ENCODE peak calls at places on chromosomes 6 and 20, in four cellular contexts. N is neuronal stem cell, H is fibroblast of lung, V is HepG2. S is an unnamed sample.

GRCh38 chr20:10920396-10920795 is 246.6 kb upstream of the JAG1 start:
- DNase-seq in N (no peak), V (no peak), H (no peak), S (no peak)

GRCh38 chr6:87975561-87975960 is 72.1 kb upstream of the SPACA1 start:
- DNase-seq in H (no peak), N (no peak), V (no peak), S (no peak)

GRCh38 chr6:25296217-25296905 is 17.2 kb downstream of the CARMIL1 start:
- DNase-seq in V (no peak), N (no peak), H (no peak), S (no peak)

GRCh38 chr6:25136879-25137278 is 142.3 kb upstream of the CARMIL1 start:
- DNase-seq in H (peak; percentile 33), V (no peak), N (no peak), S (no peak)

GRCh38 chr6:111843347-111844147 is 29.7 kb downstream of the FYN start:
- DNase-seq in V (peak; percentile 49), H (peak; percentile 50), N (no peak), S (no peak)

GRCh38 chr20:32285621-32286334 is 8.3 kb downstream of the KIF3B start:
- DNase-seq in V (no peak), N (no peak), H (peak; percentile 36), S (no peak)

GRCh38 chr20:47492284-47492683 is 9.4 kb upstream of the NCOA3 start:
- DNase-seq in N (no peak), V (no peak), H (no peak), S (no peak)

GRCh38 chr6:167825759-167826229 is 917 bp upstream of the AFDN start:
- DNase-seq in V (peak; percentile 52), N (no peak), H (peak; percentile 28), S (peak; percentile 91)

GRCh38 chr6:16903470-16903869 is 142.2 kb upstream of the ATXN1 start:
- DNase-seq in V (no peak), N (no peak), H (peak; percentile 73), S (no peak)

GRCh38 chr6:141682391-141682790 is 450.3 kb upstream of the GJE1 start:
- DNase-seq in H (no peak), N (no peak), V (no peak), S (no peak)

GRCh38 chr6:73516712-73517489 is 3.9 kb downstream of the EEF1A1 start:
- DNase-seq in H (no peak), N (no peak), V (no peak), S (no peak)

GRCh38 chr6:35181933-35182612 is 31.7 kb upstream of the SCUBE3 start:
- DNase-seq in V (no peak), H (peak; percentile 80), N (no peak), S (peak; percentile 91)

GRCh38 chr20:36465109-36466080 is 75.9 kb upstream of the MYL9 start:
- DNase-seq in H (peak; percentile 89), N (no peak), V (peak; percentile 66), S (no peak)

GRCh38 chr6:2763345-2763841 is 1.8 kb upstream of the WRNIP1 start:
- DNase-seq in H (no peak), V (no peak), N (no peak), S (peak; percentile 87)

GRCh38 chr6:128465368-128466343 is 54.7 kb downstream of the PTPRK start:
- DNase-seq in V (no peak), H (no peak), N (no peak), S (no peak)

GRCh38 chr6:64890609-64891008 is 816.4 kb downstream of the EYS start:
- DNase-seq in H (peak; percentile 56), V (no peak), N (no peak), S (no peak)

GRCh38 chr6:4665489-4666417 is 110.5 kb upstream of the CDYL start:
- DNase-seq in V (no peak), H (peak; percentile 54), N (no peak), S (no peak)

GRCh38 chr6:131831392-131831791 is 23.6 kb downstream of the ENPP1 start:
- DNase-seq in H (peak; percentile 70), V (no peak), N (no peak), S (no peak)

GRCh38 chr6:156617376-156617775 is 159.8 kb upstream of the ARID1B start:
- DNase-seq in V (peak; percentile 81), N (no peak), H (peak; percentile 59), S (no peak)

GRCh38 chr6:30264731-30265130 is 51.5 kb upstream of the TRIM26 start:
- DNase-seq in H (peak; percentile 78), V (no peak), N (no peak), S (no peak)

GRCh38 chr6:21171801-21172200 is 421.8 kb upstream of the SOX4 start:
- DNase-seq in V (no peak), N (no peak), H (peak; percentile 41), S (no peak)

GRCh38 chr6:24844903-24845302 is 46.2 kb upstream of the ARMH2 start:
- DNase-seq in H (no peak), V (no peak), N (no peak), S (no peak)

GRCh38 chr20:62282103-62282502 is 20.7 kb upstream of the ADRM1 start:
- DNase-seq in H (no peak), N (no peak), V (no peak), S (no peak)

GRCh38 chr6:98827295-98828159 is 6.8 kb upstream of the POU3F2 start:
- DNase-seq in V (no peak), N (peak; percentile 61), H (peak; percentile 24), S (peak; percentile 56)

GRCh38 chr20:62482136-62482833 is 6.5 kb upstream of the GATA5 start:
- DNase-seq in V (no peak), H (no peak), N (no peak), S (no peak)

GRCh38 chr6:44627091-44627878 is 239.8 kb downstream of the CDC5L start:
- DNase-seq in N (no peak), H (no peak), V (no peak), S (no peak)

GRCh38 chr20:11646359-11646758 is 271.3 kb upstream of the BTBD3 start:
- DNase-seq in N (no peak), V (no peak), H (no peak), S (peak; percentile 45)

GRCh38 chr20:17538517-17539170 is 7.5 kb upstream of the BFSP1 start:
- DNase-seq in V (no peak), H (peak; percentile 54), N (no peak), S (no peak)

GRCh38 chr6:31558631-31559500 is 11.5 kb downstream of the NFKBIL1 start:
- DNase-seq in N (no peak), H (peak; percentile 29), V (no peak), S (peak; percentile 59)

GRCh38 chr20:1823421-1823892 is 71.8 kb upstream of the SIRPA start:
- DNase-seq in N (no peak), V (no peak), H (no peak), S (peak; percentile 34)

GRCh38 chr6:105834548-105834947 is 251.6 kb upstream of the PRDM1 start:
- DNase-seq in N (no peak), H (no peak), V (no peak), S (no peak)

GRCh38 chr6:169291148-169291547 is 37.5 kb upstream of the THBS2 start:
- DNase-seq in N (no peak), V (no peak), H (no peak), S (no peak)
- H3K27ac ChIP-seq in N (no peak overlapping the region), V (peak overlapping the region; percentile 83), H (no peak overlapping the region), S (no peak overlapping the region)

GRCh38 chr6:136956590-136957573 is 34.8 kb downstream of the SLC35D3 start:
- DNase-seq in N (peak; percentile 15), V (no peak), H (peak; percentile 5), S (no peak)
- H3K9ac ChIP-seq in N (no peak overlapping the region), V (no peak overlapping the region), H (no peak overlapping the region), S (no peak overlapping the region)

GRCh38 chr6:159039885-159040258 is 4.9 kb downstream of the TAGAP start:
- DNase-seq in V (no peak), H (no peak), N (no peak), S (no peak)

GRCh38 chr6:159035891-159036290 is 8.9 kb downstream of the TAGAP start:
- DNase-seq in V (no peak), H (no peak), N (no peak), S (no peak)

GRCh38 chr6:159037746-159038290 is 7.0 kb downstream of the TAGAP start:
- DNase-seq in V (no peak), H (no peak), N (no peak), S (no peak)

GRCh38 chr6:159038914-159039884 is 5.6 kb downstream of the TAGAP start:
- DNase-seq in H (peak; percentile 46), V (no peak), N (no peak), S (no peak)

DNA sequence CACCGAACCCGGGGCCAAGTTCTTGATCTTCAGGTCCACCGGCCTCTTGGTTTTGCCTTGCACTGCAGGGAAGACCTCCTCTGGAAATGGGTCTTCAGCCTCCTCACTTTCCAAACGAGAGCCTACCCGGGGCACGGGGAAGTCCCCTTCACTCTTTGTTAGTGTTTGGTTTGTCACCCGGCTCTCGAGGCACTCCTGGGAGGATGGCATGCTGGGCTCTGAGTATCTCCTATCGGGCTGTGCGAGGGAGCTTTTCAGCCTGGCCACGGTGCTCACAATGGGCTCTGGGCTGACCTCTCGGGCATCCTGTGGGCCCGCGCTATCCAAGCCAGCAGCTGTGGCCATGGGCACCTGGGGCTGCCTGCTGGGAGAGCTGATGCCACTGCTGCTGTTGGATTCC is 8.1 kb downstream of the TAGAP start:
- DNase-seq in H (no peak), V (no peak), N (no peak), S (no peak)
- H3K4me1 ChIP-seq in H (no peaks in the 10 kb centered on the region), V (peaks cover 8% of the 10 kb centered on the region), N (no peaks in the 10 kb centered on the region), S (no peaks in the 10 kb centered on the region)

GRCh38 chr6:161383951-161384350 is 110.1 kb upstream of the AGPAT4 start:
- DNase-seq in N (no peak), H (no peak), V (no peak), S (no peak)

GRCh38 chr6:161376367-161376766 is 102.5 kb upstream of the AGPAT4 start:
- DNase-seq in V (no peak), H (no peak), N (no peak), S (no peak)

GRCh38 chr6:161377116-161377515 is 103.3 kb upstream of the AGPAT4 start:
- DNase-seq in H (no peak), N (no peak), V (no peak), S (no peak)

GRCh38 chr6:161378115-161378514 is 104.3 kb upstream of the AGPAT4 start:
- DNase-seq in N (no peak), H (no peak), V (no peak), S (no peak)

GRCh38 chr6:161379828-161380598 is 106.2 kb upstream of the AGPAT4 start:
- DNase-seq in V (no peak), N (no peak), H (no peak), S (no peak)
- H3K27ac ChIP-seq in V (no peak overlapping the region), N (no peak overlapping the region), H (no peak overlapping the region), S (no peak overlapping the region)

GRCh38 chr20:19990911-19991707 is 26.1 kb upstream of the NAA20 start:
- DNase-seq in V (no peak), N (no peak), H (peak; percentile 82), S (no peak)
- H3K9ac ChIP-seq in V (no peak overlapping the region), N (no peak overlapping the region), H (no peak overlapping the region), S (peak overlapping the region; percentile 27)

S was measured in kidney.